ENCODE peak calls at places on chromosomes 6 and 20, in five cellular contexts. F is RWPE1; K is HepG2; W is transverse colon; N is naive thymus-derived CD4-positive, alpha-beta T cell. U is an unnamed sample.
A peak's percentile ranks its signal among the peaks of the same experiment; 100 is the strongest.

GRCh38 chr20:56411759-56412472 is at the start of gene CASS4:
- DNase-seq in F (no peak), K (peak; percentile 68), W (no peak), N (peak; percentile 83), U (no peak)

GRCh38 chr20:48864738-48865318 is 37.0 kb upstream of the PREX1 start:
- DNase-seq in F (no peak), K (no peak), W (no peak), N (no peak), U (no peak)

GRCh38 chr6:84453499-84453898 is 226.1 kb upstream of the CEP162 start:
- DNase-seq in F (no peak), K (no peak), W (no peak), N (no peak), U (no peak)

GRCh38 chr20:50575869-50576720 is 65.9 kb downstream of the PTPN1 start:
- DNase-seq in F (peak; percentile 73), K (peak; percentile 63), W (peak; percentile 78), N (peak; percentile 62), U (no peak)

GRCh38 chr20:57535297-57535696 is 10.4 kb upstream of the CTCFL start:
- DNase-seq in F (no peak), K (no peak), W (no peak), N (no peak), U (no peak)

GRCh38 chr6:5143625-5144311 is 58.6 kb downstream of the PPP1R3G start:
- DNase-seq in F (peak; percentile 64), K (peak; percentile 75), W (peak; percentile 88), N (peak; percentile 79), U (peak; percentile 40)

GRCh38 chr6:15906393-15906976 is 222.4 kb upstream of the MYLIP start:
- DNase-seq in F (no peak), K (no peak), W (no peak), N (no peak), U (no peak)

GRCh38 chr6:26362836-26363220 is 2.2 kb upstream of the BTN3A2 start:
- DNase-seq in F (no peak), K (no peak), W (no peak), N (no peak), U (no peak)

GRCh38 chr6:12051861-12052368 is 39.8 kb downstream of the HIVEP1 start:
- DNase-seq in F (no peak), K (no peak), W (peak; percentile 40), N (peak; percentile 81), U (no peak)

GRCh38 chr6:15073344-15073789 is 172.5 kb upstream of the JARID2 start:
- DNase-seq in F (peak; percentile 27), K (no peak), W (no peak), N (no peak), U (peak; percentile 31)

GRCh38 chr6:1470040-1470439 is 80.7 kb downstream of the FOXF2 start:
- DNase-seq in F (no peak), K (no peak), W (no peak), N (no peak), U (no peak)

GRCh38 chr6:51513891-51514290 is 573.5 kb downstream of the PKHD1 start:
- DNase-seq in F (no peak), K (no peak), W (no peak), N (no peak), U (no peak)

GRCh38 chr6:170473226-170473789 is 79.8 kb downstream of the PSMB1 start:
- DNase-seq in F (no peak), K (no peak), W (no peak), N (no peak), U (no peak)

GRCh38 chr6:4336084-4336483 is 200.7 kb upstream of the ECI2 start:
- DNase-seq in F (no peak), K (no peak), W (no peak), N (no peak), U (no peak)

GRCh38 chr6:31585531-31585930 is 546 bp upstream of the LST1 start:
- DNase-seq in F (no peak), K (peak; percentile 50), W (no peak), N (peak; percentile 62), U (no peak)

GRCh38 chr6:133504761-133505160 is 263.6 kb downstream of the EYA4 start:
- DNase-seq in F (no peak), K (no peak), W (no peak), N (no peak), U (no peak)

GRCh38 chr6:14165091-14165490 is 47.5 kb downstream of the CD83 start:
- DNase-seq in F (peak; percentile 17), K (no peak), W (no peak), N (no peak), U (no peak)

GRCh38 chr6:152378154-152378553 is 259.0 kb downstream of the SYNE1 start:
- DNase-seq in F (no peak), K (peak; percentile 28), W (no peak), N (no peak), U (no peak)

GRCh38 chr6:149127212-149127611 is 190.3 kb upstream of the TAB2 start:
- DNase-seq in F (no peak), K (no peak), W (no peak), N (no peak), U (no peak)

GRCh38 chr20:1855113-1855512 is 40.1 kb upstream of the SIRPA start:
- DNase-seq in F (no peak), K (peak; percentile 74), W (no peak), N (no peak), U (no peak)

GRCh38 chr6:4936681-4937041 is 67.2 kb downstream of the RPP40 start:
- DNase-seq in F (peak; percentile 37), K (peak; percentile 59), W (no peak), N (peak; percentile 10), U (no peak)

GRCh38 chr6:53906842-53907241 is 112.0 kb downstream of the LRRC1 start:
- DNase-seq in F (no peak), K (no peak), W (no peak), N (no peak), U (no peak)

GRCh38 chr20:52191436-52192295 is at the start of gene ZFP64:
- DNase-seq in F (peak; percentile 91), K (peak; percentile 83), W (peak; percentile 79), N (peak; percentile 83), U (peak; percentile 82)

GRCh38 chr6:52595000-52595795 is 18.3 kb upstream of the TRAM2 start:
- DNase-seq in F (peak; percentile 42), K (peak; percentile 81), W (peak; percentile 56), N (no peak), U (no peak)

GRCh38 chr6:149751239-149751638 is 1.7 kb downstream of the PCMT1 start:
- DNase-seq in F (no peak), K (no peak), W (no peak), N (no peak), U (no peak)

GRCh38 chr6:72963946-72964345 is 261.4 kb downstream of the KHDC1L start:
- DNase-seq in F (no peak), K (no peak), W (no peak), N (no peak), U (no peak)

GRCh38 chr6:27280064-27280539 is 32.0 kb downstream of the POM121L2 start:
- DNase-seq in F (no peak), K (peak; percentile 65), W (no peak), N (no peak), U (no peak)

GRCh38 chr6:13462380-13463326 is 24.7 kb downstream of the GFOD1 start:
- DNase-seq in F (no peak), K (no peak), W (no peak), N (peak; percentile 37), U (no peak)

DNA sequence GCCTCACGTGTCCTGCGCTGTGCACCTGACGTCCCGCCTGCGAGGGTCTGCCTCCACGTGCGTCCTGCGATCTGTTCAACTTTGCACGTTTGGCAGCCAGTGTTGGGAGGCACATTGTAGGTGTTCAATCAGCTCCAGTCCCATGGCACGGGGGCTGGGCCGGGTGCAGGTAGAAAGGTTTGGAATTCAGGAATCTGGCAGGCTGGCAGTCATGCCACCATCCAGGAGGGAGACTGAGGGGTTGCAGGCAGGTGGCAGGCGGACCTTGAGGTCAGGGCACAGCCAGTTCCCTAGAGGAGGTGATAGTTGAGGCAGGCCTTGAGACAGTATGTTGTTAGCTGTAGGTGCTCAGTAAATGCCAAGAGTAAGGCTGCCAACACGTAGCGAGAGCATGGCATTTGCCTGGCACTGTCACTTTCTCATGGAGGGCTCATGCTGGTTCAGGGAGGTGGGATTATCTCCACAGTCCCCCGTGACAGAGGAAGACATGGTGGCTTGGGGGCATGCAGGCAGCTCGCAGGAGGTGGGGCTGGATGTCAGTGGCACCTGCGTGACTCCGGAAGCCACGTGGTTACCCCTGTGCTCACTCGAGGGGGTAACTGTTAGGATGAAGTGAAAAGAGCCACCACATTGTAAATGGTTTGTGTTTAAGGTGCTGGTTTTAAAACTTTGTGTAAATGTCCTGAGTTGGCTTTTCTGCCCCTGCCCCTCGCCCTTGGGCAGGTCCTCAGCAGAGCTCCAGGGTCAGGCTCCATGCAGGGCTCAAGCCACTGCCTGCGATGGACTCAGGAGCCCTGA is 111.8 kb upstream of the FRMD1 start:
- DNase-seq in F (no peak), K (no peak), W (no peak), N (no peak), U (no peak)
- H3K27ac ChIP-seq in F (no peak overlapping the region), K (no peak overlapping the region), W (no peak overlapping the region), N (no peak overlapping the region), U (no peak overlapping the region)

GRCh38 chr6:37321516-37321915 is 32.3 kb upstream of the RNF8 start:
- DNase-seq in F (no peak), K (no peak), W (no peak), N (no peak), U (no peak)

GRCh38 chr6:37319856-37320255 is 33.9 kb upstream of the RNF8 start:
- DNase-seq in F (no peak), K (no peak), W (no peak), N (no peak), U (no peak)

GRCh38 chr6:37319156-37319555 is 34.6 kb upstream of the RNF8 start:
- DNase-seq in F (no peak), K (no peak), W (no peak), N (no peak), U (no peak)

GRCh38 chr6:37321101-37321500 is 32.7 kb upstream of the RNF8 start:
- DNase-seq in F (no peak), K (no peak), W (no peak), N (no peak), U (no peak)

GRCh38 chr6:37320649-37321048 is 33.1 kb upstream of the RNF8 start:
- DNase-seq in F (no peak), K (no peak), W (no peak), N (no peak), U (no peak)
- H3K27ac ChIP-seq in F (no peak overlapping the region), K (peak overlapping the region; percentile 1), W (no peak overlapping the region), N (no peak overlapping the region), U (no peak overlapping the region)

DNA sequence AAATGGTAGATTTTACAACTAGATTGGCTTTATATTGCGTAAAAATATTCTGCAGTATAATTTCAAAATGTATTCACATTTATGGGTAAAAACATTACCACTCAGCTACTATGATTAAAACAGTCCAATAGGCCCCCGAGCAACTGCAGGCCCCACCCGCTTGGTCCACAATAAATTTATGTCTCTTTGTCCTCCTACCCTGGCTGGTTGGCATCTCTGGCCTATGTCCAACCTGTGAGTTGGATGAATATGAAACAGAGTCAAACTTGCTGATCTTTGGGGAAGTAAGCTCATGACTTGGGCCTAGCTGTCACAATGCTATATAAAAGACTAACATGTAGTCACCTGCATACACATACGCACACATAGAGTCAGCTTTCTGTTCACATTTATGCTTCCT is 20.6 kb downstream of the MAP7 start:
- DNase-seq in F (no peak), K (no peak), W (no peak), N (no peak), U (no peak)
- H3K27ac ChIP-seq in F (no peak overlapping the region), K (no peak overlapping the region), W (no peak overlapping the region), N (no peak overlapping the region), U (peak overlapping the region; percentile 98)

DNA sequence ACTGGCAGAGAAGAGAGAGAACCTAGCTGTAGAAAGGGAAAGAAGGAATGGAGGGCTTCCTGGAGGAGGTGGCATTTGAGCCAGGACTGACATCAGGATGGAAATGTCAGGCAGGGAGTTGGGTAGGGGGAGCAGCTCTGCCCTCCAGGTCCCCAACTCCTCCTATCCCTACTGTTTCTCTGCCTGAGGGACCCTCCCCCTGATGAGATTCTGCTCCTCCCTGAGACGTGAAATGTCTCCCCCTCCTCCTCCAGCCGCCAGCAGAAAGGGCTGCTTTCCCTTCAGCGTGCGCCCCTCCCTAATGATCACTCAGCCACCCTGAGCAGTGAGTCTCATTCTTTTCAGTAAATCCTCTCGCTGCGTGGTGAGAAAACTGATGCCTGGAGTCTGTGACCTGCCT is 40.6 kb downstream of the HLA-DPB1 start:
- DNase-seq in F (no peak), K (no peak), W (no peak), N (no peak), U (no peak)
- H3K27ac ChIP-seq in F (no peak overlapping the region), K (no peak overlapping the region), W (no peak overlapping the region), N (no peak overlapping the region), U (no peak overlapping the region)